ENCODE peak calls at places on chromosomes 5 and 9, in four cellular contexts. M is SK-N-SH, Z is GM12878, H is HepG2. W is an unnamed sample.

GRCh38 chr5:142652563-142652962 is 33.3 kb downstream of the FGF1 start:
- DNase-seq in M (no peak), Z (no peak), H (no peak), W (no peak)

GRCh38 chr5:168611163-168611562 is 32.0 kb upstream of the PANK3 start:
- DNase-seq in M (no peak), Z (no peak), H (no peak), W (no peak)

GRCh38 chr5:103305829-103306228 is 47.3 kb downstream of the MACIR start:
- DNase-seq in M (no peak), Z (no peak), H (no peak), W (no peak)

GRCh38 chr9:131697097-131697496 is 42.8 kb downstream of the RAPGEF1 start:
- DNase-seq in M (no peak), Z (no peak), H (no peak), W (no peak)

GRCh38 chr5:62275581-62275980 is 30.4 kb upstream of the KIF2A start:
- DNase-seq in M (no peak), Z (no peak), H (no peak), W (no peak)

GRCh38 chr9:116204252-116204882 is 50.8 kb downstream of the PAPPA start:
- DNase-seq in M (no peak), Z (no peak), H (peak), W (no peak)

GRCh38 chr9:128163027-128163515 is 3.0 kb downstream of the BBLN start:
- DNase-seq in M (no peak), Z (no peak), H (no peak), W (no peak)

GRCh38 chr9:19946446-19947109 is 157.7 kb upstream of the SLC24A2 start:
- DNase-seq in M (peak), Z (no peak), H (no peak), W (no peak)

GRCh38 chr9:17135578-17135904 is 701 bp downstream of the CNTLN start:
- DNase-seq in M (no peak), Z (no peak), H (no peak), W (no peak)

GRCh38 chr5:175902013-175902412 is 30.6 kb downstream of the CPLX2 start:
- DNase-seq in M (no peak), Z (no peak), H (no peak), W (no peak)

GRCh38 chr9:6681957-6682501 is 36.5 kb upstream of the GLDC start:
- DNase-seq in M (peak), Z (no peak), H (no peak), W (no peak)

GRCh38 chr9:89923961-89924504 is 319.2 kb downstream of the GADD45G start:
- DNase-seq in M (no peak), Z (no peak), H (peak), W (no peak)

GRCh38 chr9:115717298-115717697 is 436.3 kb upstream of the PAPPA start:
- DNase-seq in M (no peak), Z (no peak), H (no peak), W (no peak)

GRCh38 chr5:97042981-97043380 is 99.4 kb downstream of the LIX1 start:
- DNase-seq in M (no peak), Z (no peak), H (no peak), W (no peak)

GRCh38 chr9:107620801-107621200 is 131.2 kb upstream of the KLF4 start:
- DNase-seq in M (no peak), Z (no peak), H (no peak), W (no peak)

GRCh38 chr9:130682490-130683121 is 11.0 kb upstream of the EXOSC2 start:
- DNase-seq in M (peak), Z (no peak), H (peak), W (peak)

GRCh38 chr5:74310386-74310785 is 330.1 kb downstream of the ENC1 start:
- DNase-seq in M (no peak), Z (no peak), H (no peak), W (no peak)

GRCh38 chr5:116492016-116492623 is 82.5 kb downstream of the SEMA6A start:
- DNase-seq in M (no peak), Z (no peak), H (peak), W (peak)

GRCh38 chr5:168680395-168680794 is 101.2 kb upstream of the PANK3 start:
- DNase-seq in M (no peak), Z (no peak), H (no peak), W (no peak)

DNA sequence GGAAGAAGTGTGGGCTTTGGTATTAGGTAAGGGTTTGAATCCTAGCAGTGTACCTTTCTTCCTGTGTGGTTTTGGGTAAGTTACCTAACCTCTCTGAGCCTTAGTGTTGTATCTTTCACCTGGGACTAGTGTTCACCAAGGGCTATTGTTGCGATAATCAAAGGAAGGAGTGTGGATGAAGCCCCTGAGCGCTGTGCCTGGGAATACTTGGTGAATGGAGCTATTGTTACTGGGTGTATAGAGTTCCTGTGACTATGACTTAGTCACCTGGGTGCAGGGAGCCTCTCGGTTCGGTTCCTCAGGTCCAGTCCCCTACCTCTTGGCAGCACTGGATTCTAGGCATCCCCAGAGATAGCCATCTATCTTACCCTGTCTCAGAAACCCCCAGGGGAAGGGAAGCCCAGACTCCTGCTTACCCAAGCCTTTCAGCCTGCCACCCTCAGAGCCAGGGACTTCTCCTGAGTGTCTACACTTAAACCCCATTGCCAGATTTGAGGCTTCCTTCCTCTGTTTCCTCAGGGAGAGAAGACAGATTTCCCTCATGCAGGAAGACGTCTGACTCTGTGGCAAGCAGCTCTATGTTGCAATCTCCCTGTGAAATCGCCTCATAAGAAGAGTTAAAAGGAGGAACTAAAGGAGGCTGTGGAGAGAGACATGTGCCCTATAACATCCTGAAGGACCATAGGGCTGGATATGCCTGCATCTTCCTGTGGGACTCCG is 181.0 kb upstream of the PITX1 start:
- DNase-seq in M (peak), Z (no peak), H (no peak), W (peak)
- TF ChIP-seq GABPA in M (no peak), Z (no peak), H (no peak), W (no peak)

GRCh38 chr5:150142189-150142788 is 13.4 kb downstream of the PDGFRB start:
- DNase-seq in M (no peak), Z (no peak), H (peak), W (no peak)

GRCh38 chr5:150142800-150143724 is 12.6 kb downstream of the PDGFRB start:
- DNase-seq in M (peak), Z (no peak), H (peak), W (peak)

GRCh38 chr5:150144876-150145275 is 10.8 kb downstream of the PDGFRB start:
- DNase-seq in M (no peak), Z (no peak), H (no peak), W (no peak)

GRCh38 chr5:150144211-150144801 is 11.3 kb downstream of the PDGFRB start:
- DNase-seq in M (peak), Z (no peak), H (no peak), W (no peak)

GRCh38 chr5:150143725-150144058 is 12.0 kb downstream of the PDGFRB start:
- DNase-seq in M (no peak), Z (no peak), H (no peak), W (no peak)
- H3K4me3 ChIP-seq in M (peak), Z (no peak), H (no peak), W (no peak)

GRCh38 chr5:35198096-35198495 is 32.2 kb downstream of the PRLR start:
- DNase-seq in M (peak), Z (no peak), H (peak), W (no peak)
- TF ChIP-seq GABPA in M (no peak), Z (no peak), H (no peak), W (no peak)

DNA sequence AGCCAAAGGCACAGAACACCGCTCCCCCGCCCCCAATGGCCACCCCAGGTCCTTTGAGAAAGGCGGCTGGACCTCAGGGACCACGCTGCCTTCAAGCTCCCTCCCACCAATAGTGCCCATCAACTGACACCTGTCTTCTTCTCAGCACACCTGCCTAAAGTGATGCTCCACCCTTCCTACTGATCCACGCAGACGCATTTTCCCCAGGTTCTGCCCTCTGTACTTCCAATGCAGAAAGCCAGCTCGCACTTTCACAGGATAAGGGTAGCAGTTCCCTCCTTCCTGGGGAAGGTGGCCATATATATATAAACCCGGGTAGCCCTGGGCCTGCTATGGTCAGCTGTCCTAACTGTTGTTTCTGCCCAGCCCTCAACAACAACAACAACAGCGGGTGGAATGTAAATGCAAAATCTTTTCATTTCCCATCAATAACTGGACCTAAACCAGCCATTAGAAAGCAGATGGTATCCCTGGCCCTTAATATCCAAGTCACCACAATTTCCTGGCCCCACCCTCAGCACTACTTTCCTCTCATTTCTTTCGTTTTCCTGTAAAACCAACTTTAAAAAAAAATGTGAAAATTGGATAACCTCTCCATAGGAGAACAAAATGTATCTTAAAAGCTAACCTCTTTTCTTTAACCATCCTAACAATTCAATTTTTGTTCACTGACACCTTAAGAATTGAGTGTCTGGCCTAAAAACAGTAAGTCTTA is 1.7 kb downstream of the GOLM1 start:
- DNase-seq in M (peak), Z (no peak), H (no peak), W (no peak)
- H3K4me3 ChIP-seq in M (peak), Z (no peak), H (no peak), W (no peak)

DNA sequence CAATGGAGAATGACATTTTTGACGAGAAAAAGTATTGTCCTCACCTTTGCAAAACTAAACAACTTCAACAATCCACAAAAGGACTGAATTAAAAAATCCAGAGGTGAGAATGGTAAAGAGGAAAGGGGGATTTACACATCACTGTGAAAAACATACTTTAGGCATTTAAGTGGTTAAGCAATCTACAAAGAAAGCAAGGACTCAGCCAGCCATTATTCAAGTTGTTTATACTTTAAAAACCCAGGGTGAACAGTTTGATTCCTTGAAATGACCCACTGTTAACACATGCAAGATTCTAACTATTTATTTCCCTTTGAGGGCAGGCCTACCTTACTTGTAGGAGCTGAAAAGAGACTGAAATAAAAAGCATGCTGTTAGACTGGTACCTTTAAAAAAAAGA is 29.3 kb downstream of the TUT7 start:
- DNase-seq in M (no peak), Z (no peak), H (no peak), W (no peak)
- TF ChIP-seq GABPA in M (no peak), Z (no peak), H (no peak), W (no peak)

W was measured in HL-60.